ENCODE peak calls at places on chromosomes 11 and 22, in ten cellular contexts. C is spleen, W is HCT116, R is stomach, X is upper lobe of left lung, H is K562, F is endothelial cell of umbilical vein, A is transverse colon, K is prostate gland, I is H1. S is an unnamed sample.

GRCh38 chr11:73327812-73328364 is 19.8 kb downstream of the ARHGEF17 start:
- DNase-seq in I (no peak), A (no peak), R (no peak), H (no peak), W (no peak), X (no peak), K (no peak), F (no peak), C (no peak), S (no peak)

GRCh38 chr11:7571640-7572000 is 57.8 kb downstream of the PPFIBP2 start:
- DNase-seq in H (peak), W (peak), I (peak), C (no peak), X (peak), F (peak), A (peak), K (peak), R (peak), S (no peak)

GRCh38 chr11:78228467-78228866 is 39.7 kb downstream of the USP35 start:
- DNase-seq in W (peak), K (no peak), R (no peak), X (no peak), C (no peak), A (peak), H (peak), I (no peak), F (peak), S (peak)

GRCh38 chr11:119686483-119686882 is 42.5 kb downstream of the NECTIN1 start:
- DNase-seq in X (peak), F (no peak), A (no peak), H (no peak), R (no peak), W (no peak), C (no peak), I (no peak), K (peak), S (no peak)

GRCh38 chr11:20873054-20873453 is 203.7 kb downstream of the NELL1 start:
- DNase-seq in X (no peak), C (no peak), I (peak), R (no peak), A (no peak), K (peak), H (peak), W (no peak), F (no peak), S (no peak)

GRCh38 chr11:11035331-11035730 is 177.5 kb upstream of the ZBED5 start:
- DNase-seq in I (no peak), H (no peak), W (no peak), K (no peak), C (no peak), R (no peak), F (no peak), X (no peak), A (no peak), S (no peak)

GRCh38 chr22:50470491-50470890 is 4.3 kb downstream of the SBF1 start:
- DNase-seq in I (no peak), F (no peak), K (no peak), X (no peak), W (no peak), A (peak), C (no peak), H (no peak), R (no peak), S (no peak)

GRCh38 chr11:115197433-115197832 is 306.8 kb downstream of the CADM1 start:
- DNase-seq in I (no peak), H (no peak), W (no peak), R (no peak), C (no peak), X (no peak), A (no peak), K (no peak), F (no peak), S (no peak)

GRCh38 chr11:40293655-40294342 is 1165.7 kb downstream of the LRRC4C start:
- DNase-seq in W (no peak), R (peak), H (peak), F (peak), X (peak), A (peak), I (peak), C (no peak), K (peak), S (peak)
- TF ChIP-seq POLR2A in W (no peak), R (no peak), H (no peak), F (no peak), X (no peak), A (no peak), I (no peak), C (no peak), K (no peak), S (no peak)

GRCh38 chr11:46801694-46802093 is 44.4 kb downstream of the CKAP5 start:
- DNase-seq in I (no peak), X (no peak), H (no peak), R (no peak), F (peak), A (no peak), C (no peak), W (no peak), K (no peak), S (no peak)

GRCh38 chr11:46800177-46800576 is 45.9 kb downstream of the CKAP5 start:
- DNase-seq in I (no peak), C (no peak), W (no peak), R (no peak), F (peak), A (no peak), K (no peak), H (no peak), X (no peak), S (no peak)
- TF ChIP-seq POLR2AphosphoS5 in I (no peak), C (no peak), W (no peak), R (no peak), F (no peak), A (no peak), K (no peak), H (no peak), X (no peak), S (no peak)

GRCh38 chr22:36465232-36466021 is 16.0 kb downstream of the TXN2 start:
- DNase-seq in F (peak), R (peak), W (peak), A (peak), H (no peak), C (peak), X (peak), I (no peak), K (peak), S (no peak)
- TF ChIP-seq POLR2A in F (no peak), R (no peak), W (no peak), A (peak), H (no peak), C (no peak), X (no peak), I (no peak), K (peak), S (peak)

GRCh38 chr22:46057762-46058420 is 80.9 kb upstream of the WNT7B start:
- DNase-seq in C (peak), X (peak), F (no peak), A (peak), W (no peak), I (no peak), H (no peak), R (peak), K (peak), S (peak)

GRCh38 chr22:46055851-46056168 is 78.8 kb upstream of the WNT7B start:
- DNase-seq in I (no peak), X (no peak), W (no peak), R (no peak), A (no peak), C (no peak), K (no peak), F (no peak), H (no peak), S (no peak)

GRCh38 chr22:46056169-46057041 is 79.4 kb upstream of the WNT7B start:
- DNase-seq in X (peak), K (no peak), H (no peak), W (no peak), R (peak), F (no peak), A (peak), C (peak), I (no peak), S (no peak)

GRCh38 chr22:46058591-46059519 is 81.9 kb upstream of the WNT7B start:
- DNase-seq in K (no peak), F (no peak), H (no peak), A (peak), I (no peak), W (no peak), C (peak), R (peak), X (peak), S (no peak)

GRCh38 chr22:46057206-46057605 is 80.2 kb upstream of the WNT7B start:
- DNase-seq in K (no peak), F (no peak), X (no peak), W (no peak), H (no peak), A (peak), C (peak), R (peak), I (no peak), S (no peak)
- TF ChIP-seq POLR2AphosphoS5 in K (no peak), F (no peak), X (no peak), W (no peak), H (no peak), A (no peak), C (no peak), R (no peak), I (no peak), S (no peak)

DNA sequence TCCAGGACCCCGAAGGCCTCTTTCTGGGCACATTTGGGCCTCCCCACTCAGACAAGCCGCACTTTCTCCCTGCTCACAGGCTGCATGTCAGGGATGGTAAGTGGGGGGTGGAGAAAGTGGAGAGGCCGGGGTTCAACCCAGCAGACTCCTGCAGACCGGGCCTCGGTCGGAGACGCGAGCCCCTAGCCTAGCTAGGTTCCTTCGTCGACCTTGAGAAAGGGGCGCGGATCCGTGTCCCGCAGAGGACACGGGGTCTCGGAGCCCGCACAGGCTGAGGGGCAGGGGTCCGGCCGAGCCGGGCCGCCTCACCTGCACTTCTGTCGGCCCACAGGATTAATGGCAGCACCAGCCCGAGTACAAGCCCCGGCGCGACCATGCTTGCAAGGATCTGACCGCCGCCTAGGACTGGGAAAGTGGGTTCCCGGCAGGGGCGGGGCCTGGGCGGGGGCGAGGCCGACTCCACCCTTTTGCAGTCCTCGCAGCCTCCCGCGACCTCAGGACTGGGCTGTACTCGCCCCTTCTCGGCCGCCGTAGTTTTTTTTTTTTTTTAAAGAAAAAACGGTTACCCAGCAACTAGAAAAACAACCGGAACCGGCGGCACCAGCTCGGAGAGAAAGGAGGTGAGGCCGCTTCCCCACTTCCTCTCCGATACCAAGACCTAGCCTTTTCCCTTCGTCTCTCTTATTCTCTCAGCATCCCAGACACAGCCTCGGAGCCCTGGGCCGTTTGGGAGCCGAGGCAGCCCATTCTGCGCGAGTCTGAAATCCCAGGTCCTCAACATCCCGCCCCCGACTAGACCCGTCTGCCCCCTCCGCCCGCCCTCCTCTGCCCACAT is at the start of the genes SIAE and SPA17:
- DNase-seq in A (peak), K (peak), H (peak), X (peak), R (peak), W (peak), I (peak), C (peak), F (peak), S (peak)
- TF ChIP-seq POLR2A in A (peak), K (peak), H (peak), X (no peak), R (no peak), W (peak), I (no peak), C (no peak), F (peak), S (peak)

DNA sequence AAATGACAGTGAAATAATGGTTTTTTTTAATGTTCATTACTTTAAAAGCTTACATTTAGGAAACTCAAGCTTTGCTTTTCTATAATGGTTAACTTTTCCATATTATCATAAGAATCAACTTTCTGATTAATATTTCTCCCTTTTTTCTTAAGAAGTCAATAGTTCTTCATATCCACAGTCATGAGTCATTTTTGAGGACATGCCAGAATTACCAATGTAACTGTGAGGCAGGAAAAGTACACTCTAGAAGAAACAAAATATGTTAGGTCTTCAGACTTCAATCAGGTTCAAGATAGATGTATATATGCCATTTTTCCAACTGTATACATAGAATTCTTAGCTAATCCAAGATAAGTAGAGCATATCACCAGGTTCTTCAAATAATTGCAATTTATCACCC is 10.9 kb downstream of the MS4A6A start:
- DNase-seq in K (no peak), W (no peak), A (no peak), X (no peak), F (peak), C (no peak), H (no peak), I (no peak), R (no peak), S (no peak)
- TF ChIP-seq POLR2AphosphoS5 in K (no peak), W (no peak), A (no peak), X (no peak), F (no peak), C (no peak), H (no peak), I (no peak), R (no peak), S (no peak)

DNA sequence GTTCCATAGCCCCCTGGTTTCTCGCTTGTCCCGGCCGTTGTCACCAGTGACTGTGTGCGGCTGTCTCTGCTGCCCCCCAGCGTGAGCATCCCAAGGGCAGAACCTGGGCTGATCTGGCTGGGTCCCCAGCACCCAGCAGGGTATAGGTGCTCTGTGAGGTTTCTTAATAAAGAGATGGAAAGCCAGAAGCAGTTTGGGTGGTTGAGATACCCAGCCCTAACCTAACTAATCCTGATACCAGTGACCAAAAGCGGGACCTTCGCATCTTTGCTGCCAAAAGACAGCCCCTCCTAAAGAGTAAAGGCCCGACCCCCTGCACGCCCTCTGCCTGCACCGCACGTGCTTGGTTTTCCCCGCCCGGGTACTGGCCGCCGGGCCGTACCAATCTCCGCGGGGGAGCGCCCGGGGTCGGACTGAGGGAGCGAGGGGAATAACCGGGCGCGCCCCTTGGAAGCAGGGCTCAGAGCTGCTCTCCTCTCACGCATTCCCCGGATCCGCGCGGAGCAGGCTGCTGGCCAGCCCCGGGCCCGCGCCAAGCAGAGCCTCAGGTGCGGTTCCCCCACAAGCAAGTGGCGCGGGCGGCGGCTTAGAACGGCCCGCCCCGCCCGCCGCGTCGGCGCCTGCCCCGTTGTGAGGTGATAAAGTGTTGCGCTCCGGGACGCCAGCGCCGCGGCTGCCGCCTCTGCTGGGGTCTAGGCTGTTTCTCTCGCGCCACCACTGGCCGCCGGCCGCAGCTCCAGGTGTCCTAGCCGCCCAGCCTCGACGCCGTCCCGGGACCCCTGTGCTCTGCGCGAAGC is at the start of gene DGAT2:
- DNase-seq in K (peak), F (peak), W (peak), R (peak), X (peak), A (peak), H (peak), I (peak), C (peak), S (peak)
- TF ChIP-seq POLR2A in K (peak), F (no peak), W (no peak), R (no peak), X (no peak), A (no peak), H (no peak), I (no peak), C (peak), S (peak)

GRCh38 chr22:45928726-45929359 is 48.1 kb downstream of the WNT7B start:
- DNase-seq in W (no peak), C (no peak), H (no peak), R (no peak), X (no peak), A (no peak), F (no peak), K (no peak), I (no peak), S (no peak)

GRCh38 chr22:45929649-45930048 is 47.3 kb downstream of the WNT7B start:
- DNase-seq in A (no peak), X (no peak), K (no peak), F (no peak), H (no peak), R (no peak), W (no peak), I (no peak), C (no peak), S (no peak)

GRCh38 chr22:45931042-45931441 is 45.9 kb downstream of the WNT7B start:
- DNase-seq in X (no peak), A (no peak), C (no peak), K (no peak), F (no peak), R (no peak), I (no peak), H (no peak), W (no peak), S (no peak)

GRCh38 chr22:45932066-45932465 is 44.9 kb downstream of the WNT7B start:
- DNase-seq in C (no peak), A (no peak), R (no peak), H (no peak), X (no peak), K (no peak), W (no peak), I (no peak), F (no peak), S (no peak)

GRCh38 chr22:45930324-45930723 is 46.6 kb downstream of the WNT7B start:
- DNase-seq in X (no peak), R (no peak), W (no peak), A (no peak), I (no peak), H (peak), F (no peak), K (no peak), C (no peak), S (no peak)
- TF ChIP-seq POLR2AphosphoS5 in X (no peak), R (no peak), W (no peak), A (no peak), I (no peak), H (no peak), F (no peak), K (no peak), C (no peak), S (no peak)

DNA sequence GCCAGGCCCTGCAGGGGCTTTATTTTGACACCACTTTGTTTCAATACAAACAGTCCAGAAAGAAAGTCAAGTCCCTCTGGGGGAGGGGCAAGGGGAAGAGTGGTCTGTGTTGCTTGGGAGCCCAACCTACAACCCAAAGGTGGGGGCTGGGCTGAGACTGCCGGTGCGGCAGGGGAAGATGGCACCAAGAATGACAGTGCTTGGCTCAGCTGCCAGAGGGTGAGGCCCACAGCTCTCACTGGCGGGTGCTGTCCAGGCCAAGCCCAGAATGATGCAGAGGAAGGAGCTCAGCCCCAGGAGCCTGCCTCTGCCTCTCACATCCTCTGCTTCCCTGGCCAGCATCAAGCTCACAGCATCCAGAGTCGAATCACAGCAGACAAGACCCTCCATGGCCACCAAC is 12.4 kb downstream of the ARFGAP2 start:
- DNase-seq in W (no peak), R (no peak), C (no peak), I (no peak), F (no peak), H (no peak), A (no peak), K (no peak), X (no peak), S (no peak)
- TF ChIP-seq POLR2A in W (no peak), R (no peak), C (no peak), I (no peak), F (no peak), H (no peak), A (no peak), K (no peak), X (no peak), S (no peak)